ENCODE peak calls at places on chromosome 13, in six cellular contexts. One of them, this sample, is unnamed.
A peak's percentile ranks its signal among the peaks of the same experiment; 100 is the strongest.

GRCh38 chr13:49877629-49878218 is 58.4 kb downstream of the SPRYD7 start:
- DNase-seq in K562: no peak
- DNase-seq in HCT116: no peak
- DNase-seq in GM12878: no peak
- DNase-seq in H1: no peak
- DNase-seq in HepG2: no peak
- DNase-seq in this sample: peak; percentile 2

GRCh38 chr13:44470623-44471562 is 97.3 kb downstream of the SERP2 start:
- DNase-seq in K562: peak; percentile 6
- DNase-seq in HCT116: peak; percentile 35
- DNase-seq in GM12878: no peak
- DNase-seq in H1: no peak
- DNase-seq in HepG2: peak; percentile 29
- DNase-seq in this sample: no peak

GRCh38 chr13:112711528-112712265 is 21.9 kb downstream of the ATP11A start:
- DNase-seq in K562: peak; percentile 94
- DNase-seq in HCT116: peak; percentile 85
- DNase-seq in GM12878: no peak
- DNase-seq in H1: peak; percentile 86
- DNase-seq in HepG2: peak; percentile 76
- DNase-seq in this sample: peak; percentile 96

GRCh38 chr13:61255035-61255796 is 160.4 kb downstream of the PCDH20 start:
- DNase-seq in K562: no peak
- DNase-seq in HCT116: peak; percentile 2
- DNase-seq in GM12878: no peak
- DNase-seq in H1: no peak
- DNase-seq in HepG2: peak; percentile 3
- DNase-seq in this sample: no peak

GRCh38 chr13:77457989-77458388 is 77.5 kb upstream of the SCEL start:
- DNase-seq in K562: no peak
- DNase-seq in HCT116: no peak
- DNase-seq in GM12878: no peak
- DNase-seq in H1: no peak
- DNase-seq in HepG2: no peak
- DNase-seq in this sample: no peak

GRCh38 chr13:47503468-47503867 is 497.6 kb downstream of the SUCLA2 start:
- DNase-seq in K562: no peak
- DNase-seq in HCT116: no peak
- DNase-seq in GM12878: no peak
- DNase-seq in H1: no peak
- DNase-seq in HepG2: no peak
- DNase-seq in this sample: no peak

GRCh38 chr13:35961461-35962220 is 169.5 kb downstream of the DCLK1 start:
- DNase-seq in K562: no peak
- DNase-seq in HCT116: no peak
- DNase-seq in GM12878: no peak
- DNase-seq in H1: no peak
- DNase-seq in HepG2: no peak
- DNase-seq in this sample: no peak

GRCh38 chr13:91701975-91702374 is 303.6 kb downstream of the GPC5 start:
- DNase-seq in K562: no peak
- DNase-seq in HCT116: no peak
- DNase-seq in GM12878: no peak
- DNase-seq in H1: no peak
- DNase-seq in HepG2: no peak
- DNase-seq in this sample: no peak

GRCh38 chr13:32846556-32846955 is 169.7 kb upstream of the KL start:
- DNase-seq in K562: no peak
- DNase-seq in HCT116: no peak
- DNase-seq in GM12878: no peak
- DNase-seq in H1: peak; percentile 15
- DNase-seq in HepG2: no peak
- DNase-seq in this sample: no peak

GRCh38 chr13:106491928-106492327 is 43.5 kb downstream of the EFNB2 start:
- DNase-seq in K562: no peak
- DNase-seq in HCT116: no peak
- DNase-seq in GM12878: no peak
- DNase-seq in H1: no peak
- DNase-seq in HepG2: no peak
- DNase-seq in this sample: no peak

GRCh38 chr13:21371011-21371410 is 88.1 kb downstream of the ZDHHC20 start:
- DNase-seq in K562: no peak
- DNase-seq in HCT116: no peak
- DNase-seq in GM12878: no peak
- DNase-seq in H1: no peak
- DNase-seq in HepG2: no peak
- DNase-seq in this sample: no peak

GRCh38 chr13:112510987-112511715 is 76.8 kb downstream of the TUBGCP3 start:
- DNase-seq in K562: no peak
- DNase-seq in HCT116: no peak
- DNase-seq in GM12878: no peak
- DNase-seq in H1: no peak
- DNase-seq in HepG2: no peak
- DNase-seq in this sample: no peak

GRCh38 chr13:92833071-92833470 is 393.5 kb upstream of the GPC6 start:
- DNase-seq in K562: no peak
- DNase-seq in HCT116: no peak
- DNase-seq in GM12878: no peak
- DNase-seq in H1: no peak
- DNase-seq in HepG2: no peak
- DNase-seq in this sample: no peak

GRCh38 chr13:30479154-30479553 is 13.4 kb upstream of the HMGB1 start:
- DNase-seq in K562: no peak
- DNase-seq in HCT116: no peak
- DNase-seq in GM12878: no peak
- DNase-seq in H1: no peak
- DNase-seq in HepG2: no peak
- DNase-seq in this sample: no peak

GRCh38 chr13:50080158-50080855 is 65.1 kb downstream of the KCNRG start:
- DNase-seq in K562: peak; percentile 37
- DNase-seq in HCT116: no peak
- DNase-seq in GM12878: no peak
- DNase-seq in H1: no peak
- DNase-seq in HepG2: peak; percentile 23
- DNase-seq in this sample: no peak

GRCh38 chr13:98025480-98026025 is 72.1 kb downstream of the IPO5 start:
- DNase-seq in K562: no peak
- DNase-seq in HCT116: no peak
- DNase-seq in GM12878: no peak
- DNase-seq in H1: no peak
- DNase-seq in HepG2: no peak
- DNase-seq in this sample: no peak

GRCh38 chr13:26784704-26785639 is 24.4 kb upstream of the GPR12 start:
- DNase-seq in K562: no peak
- DNase-seq in HCT116: no peak
- DNase-seq in GM12878: no peak
- DNase-seq in H1: no peak
- DNase-seq in HepG2: no peak
- DNase-seq in this sample: no peak

GRCh38 chr13:30798776-30799625 is 63.7 kb downstream of the ALOX5AP start:
- DNase-seq in K562: no peak
- DNase-seq in HCT116: no peak
- DNase-seq in GM12878: no peak
- DNase-seq in H1: no peak
- DNase-seq in HepG2: peak; percentile 38
- DNase-seq in this sample: no peak

GRCh38 chr13:90533866-90534265 is 813.6 kb upstream of the MIR17HG start:
- DNase-seq in K562: no peak
- DNase-seq in HCT116: no peak
- DNase-seq in GM12878: no peak
- DNase-seq in H1: no peak
- DNase-seq in HepG2: no peak
- DNase-seq in this sample: no peak

GRCh38 chr13:41224113-41225110 is 30.0 kb upstream of the KBTBD7 start:
- DNase-seq in K562: no peak
- DNase-seq in HCT116: no peak
- DNase-seq in GM12878: no peak
- DNase-seq in H1: no peak
- DNase-seq in HepG2: no peak
- DNase-seq in this sample: no peak

GRCh38 chr13:64723735-64724134 is 2506.4 kb downstream of the PCDH9 start:
- DNase-seq in K562: no peak
- DNase-seq in HCT116: peak; percentile 80
- DNase-seq in GM12878: no peak
- DNase-seq in H1: peak; percentile 10
- DNase-seq in HepG2: peak; percentile 62
- DNase-seq in this sample: no peak

GRCh38 chr13:36981156-36981743 is 17.9 kb downstream of the ALG5 start:
- DNase-seq in K562: peak; percentile 16
- DNase-seq in HCT116: no peak
- DNase-seq in GM12878: no peak
- DNase-seq in H1: no peak
- DNase-seq in HepG2: peak; percentile 45
- DNase-seq in this sample: no peak

GRCh38 chr13:32081591-32081990 is 50.0 kb downstream of the FRY start:
- DNase-seq in K562: no peak
- DNase-seq in HCT116: no peak
- DNase-seq in GM12878: no peak
- DNase-seq in H1: no peak
- DNase-seq in HepG2: no peak
- DNase-seq in this sample: no peak

GRCh38 chr13:99028890-99029289 is 51.0 kb upstream of the DOCK9 start:
- DNase-seq in K562: peak; percentile 35
- DNase-seq in HCT116: no peak
- DNase-seq in GM12878: no peak
- DNase-seq in H1: peak; percentile 41
- DNase-seq in HepG2: no peak
- DNase-seq in this sample: peak; percentile 46
- TF ChIP-seq ZNF274 in K562: no peak
- TF ChIP-seq ZNF274 in HCT116: no peak
- TF ChIP-seq ZNF274 in GM12878: no peak
- TF ChIP-seq ZNF274 in H1: no peak
- TF ChIP-seq ZNF274 in HepG2: no peak
- TF ChIP-seq ZNF274 in this sample: no peak

GRCh38 chr13:110854866-110855265 is 60.0 kb downstream of the ANKRD10 start:
- DNase-seq in K562: no peak
- DNase-seq in HCT116: no peak
- DNase-seq in GM12878: no peak
- DNase-seq in H1: no peak
- DNase-seq in HepG2: no peak
- DNase-seq in this sample: no peak

GRCh38 chr13:110850840-110851239 is 64.0 kb downstream of the ANKRD10 start:
- DNase-seq in K562: no peak
- DNase-seq in HCT116: no peak
- DNase-seq in GM12878: no peak
- DNase-seq in H1: no peak
- DNase-seq in HepG2: no peak
- DNase-seq in this sample: no peak

GRCh38 chr13:110850006-110850405 is 64.9 kb downstream of the ANKRD10 start:
- DNase-seq in K562: no peak
- DNase-seq in HCT116: no peak
- DNase-seq in GM12878: no peak
- DNase-seq in H1: no peak
- DNase-seq in HepG2: no peak
- DNase-seq in this sample: no peak

GRCh38 chr13:110855363-110855762 is 59.5 kb downstream of the ANKRD10 start:
- DNase-seq in K562: no peak
- DNase-seq in HCT116: no peak
- DNase-seq in GM12878: no peak
- DNase-seq in H1: no peak
- DNase-seq in HepG2: no peak
- DNase-seq in this sample: no peak

GRCh38 chr13:110853235-110853721 is 61.6 kb downstream of the ANKRD10 start:
- DNase-seq in K562: no peak
- DNase-seq in HCT116: no peak
- DNase-seq in GM12878: no peak
- DNase-seq in H1: no peak
- DNase-seq in HepG2: no peak
- DNase-seq in this sample: no peak
- H3K9ac ChIP-seq in K562: no peak overlapping the region
- H3K9ac ChIP-seq in HCT116: no peak overlapping the region
- H3K9ac ChIP-seq in GM12878: no peak overlapping the region
- H3K9ac ChIP-seq in H1: no peak overlapping the region
- H3K9ac ChIP-seq in HepG2: no peak overlapping the region
- H3K9ac ChIP-seq in this sample: no peak overlapping the region

DNA sequence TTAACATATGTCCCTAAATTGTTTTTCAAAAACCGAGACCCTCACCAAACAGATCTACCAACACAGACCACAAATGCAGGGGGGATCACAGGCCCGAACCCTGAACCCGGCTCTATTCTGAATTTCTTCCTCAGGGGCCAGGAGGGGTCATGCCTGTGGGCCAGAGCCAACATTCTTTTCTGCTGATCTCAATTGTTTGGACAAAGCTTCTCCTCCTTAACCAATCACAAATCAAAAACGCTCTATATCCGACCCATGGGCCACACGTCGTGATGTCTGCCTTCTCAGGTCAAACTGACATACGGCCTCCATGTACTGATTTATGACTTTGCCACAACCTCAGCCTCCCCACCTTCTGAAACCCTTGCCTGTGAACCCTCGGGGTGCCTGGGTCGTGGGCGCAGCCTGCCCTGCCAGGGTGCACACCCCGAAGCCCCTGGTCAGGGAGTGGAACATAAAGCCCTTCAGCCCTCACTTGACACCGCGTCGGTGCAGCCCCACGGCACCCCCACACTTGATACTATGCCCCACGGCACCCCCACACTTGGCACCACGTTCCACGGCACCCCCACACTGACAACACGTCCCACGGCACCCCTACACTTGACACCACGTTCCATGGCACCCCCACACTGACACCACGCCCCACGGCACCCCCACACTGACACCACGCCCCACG is 58.4 kb upstream of the C13orf46 start:
- DNase-seq in K562: no peak
- DNase-seq in HCT116: no peak
- DNase-seq in GM12878: no peak
- DNase-seq in H1: no peak
- DNase-seq in HepG2: peak; percentile 47
- DNase-seq in this sample: peak; percentile 22
- TF ChIP-seq ZNF274 in K562: no peak
- TF ChIP-seq ZNF274 in HCT116: no peak
- TF ChIP-seq ZNF274 in GM12878: no peak
- TF ChIP-seq ZNF274 in H1: no peak
- TF ChIP-seq ZNF274 in HepG2: no peak
- TF ChIP-seq ZNF274 in this sample: no peak

GRCh38 chr13:99162543-99162942 is 38.1 kb upstream of the UBAC2 start:
- DNase-seq in K562: no peak
- DNase-seq in HCT116: no peak
- DNase-seq in GM12878: no peak
- DNase-seq in H1: no peak
- DNase-seq in HepG2: no peak
- DNase-seq in this sample: no peak

GRCh38 chr13:99158846-99159245 is 41.8 kb upstream of the UBAC2 start:
- DNase-seq in K562: no peak
- DNase-seq in HCT116: no peak
- DNase-seq in GM12878: no peak
- DNase-seq in H1: no peak
- DNase-seq in HepG2: no peak
- DNase-seq in this sample: no peak

GRCh38 chr13:99159331-99160061 is 41.2 kb upstream of the UBAC2 start:
- DNase-seq in K562: no peak
- DNase-seq in HCT116: no peak
- DNase-seq in GM12878: no peak
- DNase-seq in H1: no peak
- DNase-seq in HepG2: no peak
- DNase-seq in this sample: no peak

GRCh38 chr13:99161512-99161911 is 39.1 kb upstream of the UBAC2 start:
- DNase-seq in K562: no peak
- DNase-seq in HCT116: no peak
- DNase-seq in GM12878: no peak
- DNase-seq in H1: no peak
- DNase-seq in HepG2: no peak
- DNase-seq in this sample: no peak

GRCh38 chr13:99160415-99160814 is 40.2 kb upstream of the UBAC2 start:
- DNase-seq in K562: no peak
- DNase-seq in HCT116: no peak
- DNase-seq in GM12878: no peak
- DNase-seq in H1: no peak
- DNase-seq in HepG2: no peak
- DNase-seq in this sample: no peak
- H3K9ac ChIP-seq in K562: no peak overlapping the region
- H3K9ac ChIP-seq in HCT116: no peak overlapping the region
- H3K9ac ChIP-seq in GM12878: no peak overlapping the region
- H3K9ac ChIP-seq in H1: no peak overlapping the region
- H3K9ac ChIP-seq in HepG2: no peak overlapping the region
- H3K9ac ChIP-seq in this sample: no peak overlapping the region